ENCODE peak calls at places on chromosomes 6 and 20, in nine cellular contexts. One of them, this sample, is unnamed.

GRCh38 chr20:16488086-16488485 is 85.2 kb downstream of the KIF16B start:
- DNase-seq in substantia nigra: no peak
- DNase-seq in activated CD4-positive, alpha-beta T cell treated with anti-CD3 and anti-CD28 coated beads, Interleukin-2, amount 10 ng/mL, durations not matched to agents 7 days and 5 days: no peak
- DNase-seq in activated naive CD4-positive, alpha-beta T cell treated with anti-CD3 and anti-CD28 coated beads, Interleukin-2, amount 10 ng/mL, durations not matched to agents 7 days and 5 days: no peak
- DNase-seq in left lung: no peak
- DNase-seq in GM10248: no peak
- DNase-seq in iris pigment epithelial cell: no peak
- DNase-seq in upper lobe of left lung: no peak
- DNase-seq in heart right ventricle: no peak
- DNase-seq in this sample: peak; percentile 93

GRCh38 chr20:50582591-50583234 is 72.5 kb downstream of the PTPN1 start:
- DNase-seq in substantia nigra: no peak
- DNase-seq in activated CD4-positive, alpha-beta T cell treated with anti-CD3 and anti-CD28 coated beads, Interleukin-2, amount 10 ng/mL, durations not matched to agents 7 days and 5 days: no peak
- DNase-seq in activated naive CD4-positive, alpha-beta T cell treated with anti-CD3 and anti-CD28 coated beads, Interleukin-2, amount 10 ng/mL, durations not matched to agents 7 days and 5 days: no peak
- DNase-seq in left lung: no peak
- DNase-seq in GM10248: peak; percentile 53
- DNase-seq in iris pigment epithelial cell: no peak
- DNase-seq in upper lobe of left lung: peak; percentile 83
- DNase-seq in heart right ventricle: no peak
- DNase-seq in this sample: no peak

GRCh38 chr6:87257565-87257964 is 64.8 kb upstream of the SMIM8 start:
- DNase-seq in substantia nigra: no peak
- DNase-seq in activated CD4-positive, alpha-beta T cell treated with anti-CD3 and anti-CD28 coated beads, Interleukin-2, amount 10 ng/mL, durations not matched to agents 7 days and 5 days: no peak
- DNase-seq in activated naive CD4-positive, alpha-beta T cell treated with anti-CD3 and anti-CD28 coated beads, Interleukin-2, amount 10 ng/mL, durations not matched to agents 7 days and 5 days: no peak
- DNase-seq in left lung: no peak
- DNase-seq in GM10248: no peak
- DNase-seq in iris pigment epithelial cell: no peak
- DNase-seq in upper lobe of left lung: no peak
- DNase-seq in heart right ventricle: no peak
- DNase-seq in this sample: peak; percentile 29

GRCh38 chr6:15331629-15332241 is 85.9 kb downstream of the JARID2 start:
- DNase-seq in substantia nigra: no peak
- DNase-seq in activated CD4-positive, alpha-beta T cell treated with anti-CD3 and anti-CD28 coated beads, Interleukin-2, amount 10 ng/mL, durations not matched to agents 7 days and 5 days: no peak
- DNase-seq in activated naive CD4-positive, alpha-beta T cell treated with anti-CD3 and anti-CD28 coated beads, Interleukin-2, amount 10 ng/mL, durations not matched to agents 7 days and 5 days: no peak
- DNase-seq in left lung: no peak
- DNase-seq in GM10248: no peak
- DNase-seq in iris pigment epithelial cell: no peak
- DNase-seq in upper lobe of left lung: no peak
- DNase-seq in heart right ventricle: no peak
- DNase-seq in this sample: peak; percentile 27

GRCh38 chr6:50706575-50706974 is 6.8 kb upstream of the TFAP2D start:
- DNase-seq in substantia nigra: no peak
- DNase-seq in activated CD4-positive, alpha-beta T cell treated with anti-CD3 and anti-CD28 coated beads, Interleukin-2, amount 10 ng/mL, durations not matched to agents 7 days and 5 days: no peak
- DNase-seq in activated naive CD4-positive, alpha-beta T cell treated with anti-CD3 and anti-CD28 coated beads, Interleukin-2, amount 10 ng/mL, durations not matched to agents 7 days and 5 days: no peak
- DNase-seq in left lung: no peak
- DNase-seq in GM10248: no peak
- DNase-seq in iris pigment epithelial cell: no peak
- DNase-seq in upper lobe of left lung: peak; percentile 44
- DNase-seq in heart right ventricle: no peak
- DNase-seq in this sample: no peak

GRCh38 chr20:41654884-41655283 is 36.7 kb upstream of the CHD6 start:
- DNase-seq in substantia nigra: no peak
- DNase-seq in activated CD4-positive, alpha-beta T cell treated with anti-CD3 and anti-CD28 coated beads, Interleukin-2, amount 10 ng/mL, durations not matched to agents 7 days and 5 days: no peak
- DNase-seq in activated naive CD4-positive, alpha-beta T cell treated with anti-CD3 and anti-CD28 coated beads, Interleukin-2, amount 10 ng/mL, durations not matched to agents 7 days and 5 days: peak; percentile 27
- DNase-seq in left lung: no peak
- DNase-seq in GM10248: no peak
- DNase-seq in iris pigment epithelial cell: peak; percentile 32
- DNase-seq in upper lobe of left lung: no peak
- DNase-seq in heart right ventricle: no peak
- DNase-seq in this sample: no peak

GRCh38 chr20:19851863-19852262 is 93.8 kb downstream of the RIN2 start:
- DNase-seq in substantia nigra: no peak
- DNase-seq in activated CD4-positive, alpha-beta T cell treated with anti-CD3 and anti-CD28 coated beads, Interleukin-2, amount 10 ng/mL, durations not matched to agents 7 days and 5 days: no peak
- DNase-seq in activated naive CD4-positive, alpha-beta T cell treated with anti-CD3 and anti-CD28 coated beads, Interleukin-2, amount 10 ng/mL, durations not matched to agents 7 days and 5 days: no peak
- DNase-seq in left lung: no peak
- DNase-seq in GM10248: no peak
- DNase-seq in iris pigment epithelial cell: no peak
- DNase-seq in upper lobe of left lung: no peak
- DNase-seq in heart right ventricle: no peak
- DNase-seq in this sample: no peak

GRCh38 chr6:37314117-37314802 is 39.5 kb upstream of the RNF8 start:
- DNase-seq in substantia nigra: no peak
- DNase-seq in activated CD4-positive, alpha-beta T cell treated with anti-CD3 and anti-CD28 coated beads, Interleukin-2, amount 10 ng/mL, durations not matched to agents 7 days and 5 days: no peak
- DNase-seq in activated naive CD4-positive, alpha-beta T cell treated with anti-CD3 and anti-CD28 coated beads, Interleukin-2, amount 10 ng/mL, durations not matched to agents 7 days and 5 days: no peak
- DNase-seq in left lung: no peak
- DNase-seq in GM10248: no peak
- DNase-seq in iris pigment epithelial cell: no peak
- DNase-seq in upper lobe of left lung: no peak
- DNase-seq in heart right ventricle: no peak
- DNase-seq in this sample: no peak

GRCh38 chr6:111980168-111980567 is 73.7 kb upstream of the CCN6 start:
- DNase-seq in substantia nigra: no peak
- DNase-seq in activated CD4-positive, alpha-beta T cell treated with anti-CD3 and anti-CD28 coated beads, Interleukin-2, amount 10 ng/mL, durations not matched to agents 7 days and 5 days: no peak
- DNase-seq in activated naive CD4-positive, alpha-beta T cell treated with anti-CD3 and anti-CD28 coated beads, Interleukin-2, amount 10 ng/mL, durations not matched to agents 7 days and 5 days: no peak
- DNase-seq in left lung: no peak
- DNase-seq in GM10248: no peak
- DNase-seq in iris pigment epithelial cell: peak; percentile 32
- DNase-seq in upper lobe of left lung: no peak
- DNase-seq in heart right ventricle: no peak
- DNase-seq in this sample: no peak

GRCh38 chr6:106512958-106513480 is 116.3 kb downstream of the RTN4IP1 start:
- DNase-seq in substantia nigra: no peak
- DNase-seq in activated CD4-positive, alpha-beta T cell treated with anti-CD3 and anti-CD28 coated beads, Interleukin-2, amount 10 ng/mL, durations not matched to agents 7 days and 5 days: no peak
- DNase-seq in activated naive CD4-positive, alpha-beta T cell treated with anti-CD3 and anti-CD28 coated beads, Interleukin-2, amount 10 ng/mL, durations not matched to agents 7 days and 5 days: no peak
- DNase-seq in left lung: peak; percentile 55
- DNase-seq in GM10248: no peak
- DNase-seq in iris pigment epithelial cell: no peak
- DNase-seq in upper lobe of left lung: no peak
- DNase-seq in heart right ventricle: no peak
- DNase-seq in this sample: no peak

GRCh38 chr20:41218466-41218865 is 81.1 kb downstream of the PLCG1 start:
- DNase-seq in substantia nigra: no peak
- DNase-seq in activated CD4-positive, alpha-beta T cell treated with anti-CD3 and anti-CD28 coated beads, Interleukin-2, amount 10 ng/mL, durations not matched to agents 7 days and 5 days: no peak
- DNase-seq in activated naive CD4-positive, alpha-beta T cell treated with anti-CD3 and anti-CD28 coated beads, Interleukin-2, amount 10 ng/mL, durations not matched to agents 7 days and 5 days: no peak
- DNase-seq in left lung: no peak
- DNase-seq in GM10248: no peak
- DNase-seq in iris pigment epithelial cell: peak; percentile 76
- DNase-seq in upper lobe of left lung: no peak
- DNase-seq in heart right ventricle: no peak
- DNase-seq in this sample: no peak

GRCh38 chr6:165439928-165440554 is 130.6 kb upstream of the C6orf118 start:
- DNase-seq in substantia nigra: no peak
- DNase-seq in activated CD4-positive, alpha-beta T cell treated with anti-CD3 and anti-CD28 coated beads, Interleukin-2, amount 10 ng/mL, durations not matched to agents 7 days and 5 days: no peak
- DNase-seq in activated naive CD4-positive, alpha-beta T cell treated with anti-CD3 and anti-CD28 coated beads, Interleukin-2, amount 10 ng/mL, durations not matched to agents 7 days and 5 days: no peak
- DNase-seq in left lung: no peak
- DNase-seq in GM10248: peak; percentile 12
- DNase-seq in iris pigment epithelial cell: peak; percentile 50
- DNase-seq in upper lobe of left lung: no peak
- DNase-seq in heart right ventricle: no peak
- DNase-seq in this sample: peak; percentile 61

GRCh38 chr6:133017581-133017980 is 203.2 kb downstream of the RPS12 start:
- DNase-seq in substantia nigra: no peak
- DNase-seq in activated CD4-positive, alpha-beta T cell treated with anti-CD3 and anti-CD28 coated beads, Interleukin-2, amount 10 ng/mL, durations not matched to agents 7 days and 5 days: no peak
- DNase-seq in activated naive CD4-positive, alpha-beta T cell treated with anti-CD3 and anti-CD28 coated beads, Interleukin-2, amount 10 ng/mL, durations not matched to agents 7 days and 5 days: no peak
- DNase-seq in left lung: no peak
- DNase-seq in GM10248: no peak
- DNase-seq in iris pigment epithelial cell: peak; percentile 88
- DNase-seq in upper lobe of left lung: no peak
- DNase-seq in heart right ventricle: no peak
- DNase-seq in this sample: no peak

GRCh38 chr6:107539409-107539808 is 49.5 kb downstream of the SOBP start:
- DNase-seq in substantia nigra: no peak
- DNase-seq in activated CD4-positive, alpha-beta T cell treated with anti-CD3 and anti-CD28 coated beads, Interleukin-2, amount 10 ng/mL, durations not matched to agents 7 days and 5 days: no peak
- DNase-seq in activated naive CD4-positive, alpha-beta T cell treated with anti-CD3 and anti-CD28 coated beads, Interleukin-2, amount 10 ng/mL, durations not matched to agents 7 days and 5 days: no peak
- DNase-seq in left lung: no peak
- DNase-seq in GM10248: no peak
- DNase-seq in iris pigment epithelial cell: peak; percentile 9
- DNase-seq in upper lobe of left lung: no peak
- DNase-seq in heart right ventricle: no peak
- DNase-seq in this sample: no peak

GRCh38 chr6:88236961-88237360 is 70.8 kb upstream of the CNR1 start:
- DNase-seq in substantia nigra: no peak
- DNase-seq in activated CD4-positive, alpha-beta T cell treated with anti-CD3 and anti-CD28 coated beads, Interleukin-2, amount 10 ng/mL, durations not matched to agents 7 days and 5 days: no peak
- DNase-seq in activated naive CD4-positive, alpha-beta T cell treated with anti-CD3 and anti-CD28 coated beads, Interleukin-2, amount 10 ng/mL, durations not matched to agents 7 days and 5 days: no peak
- DNase-seq in left lung: no peak
- DNase-seq in GM10248: no peak
- DNase-seq in iris pigment epithelial cell: no peak
- DNase-seq in upper lobe of left lung: no peak
- DNase-seq in heart right ventricle: no peak
- DNase-seq in this sample: no peak

GRCh38 chr20:62665826-62666735 is 23.8 kb downstream of the SLCO4A1 start:
- DNase-seq in substantia nigra: no peak
- DNase-seq in activated CD4-positive, alpha-beta T cell treated with anti-CD3 and anti-CD28 coated beads, Interleukin-2, amount 10 ng/mL, durations not matched to agents 7 days and 5 days: no peak
- DNase-seq in activated naive CD4-positive, alpha-beta T cell treated with anti-CD3 and anti-CD28 coated beads, Interleukin-2, amount 10 ng/mL, durations not matched to agents 7 days and 5 days: no peak
- DNase-seq in left lung: no peak
- DNase-seq in GM10248: no peak
- DNase-seq in iris pigment epithelial cell: no peak
- DNase-seq in upper lobe of left lung: no peak
- DNase-seq in heart right ventricle: no peak
- DNase-seq in this sample: no peak

GRCh38 chr20:46243707-46244628 is 64.3 kb downstream of the CDH22 start:
- DNase-seq in substantia nigra: no peak
- DNase-seq in activated CD4-positive, alpha-beta T cell treated with anti-CD3 and anti-CD28 coated beads, Interleukin-2, amount 10 ng/mL, durations not matched to agents 7 days and 5 days: no peak
- DNase-seq in activated naive CD4-positive, alpha-beta T cell treated with anti-CD3 and anti-CD28 coated beads, Interleukin-2, amount 10 ng/mL, durations not matched to agents 7 days and 5 days: no peak
- DNase-seq in left lung: no peak
- DNase-seq in GM10248: no peak
- DNase-seq in iris pigment epithelial cell: no peak
- DNase-seq in upper lobe of left lung: no peak
- DNase-seq in heart right ventricle: no peak
- DNase-seq in this sample: peak; percentile 29

GRCh38 chr20:2254333-2254732 is 41.5 kb upstream of the TGM3 start:
- DNase-seq in substantia nigra: no peak
- DNase-seq in activated CD4-positive, alpha-beta T cell treated with anti-CD3 and anti-CD28 coated beads, Interleukin-2, amount 10 ng/mL, durations not matched to agents 7 days and 5 days: no peak
- DNase-seq in activated naive CD4-positive, alpha-beta T cell treated with anti-CD3 and anti-CD28 coated beads, Interleukin-2, amount 10 ng/mL, durations not matched to agents 7 days and 5 days: no peak
- DNase-seq in left lung: no peak
- DNase-seq in GM10248: no peak
- DNase-seq in iris pigment epithelial cell: no peak
- DNase-seq in upper lobe of left lung: no peak
- DNase-seq in heart right ventricle: no peak
- DNase-seq in this sample: no peak

GRCh38 chr6:101851911-101852310 is 458.4 kb downstream of the GRIK2 start:
- DNase-seq in substantia nigra: no peak
- DNase-seq in activated CD4-positive, alpha-beta T cell treated with anti-CD3 and anti-CD28 coated beads, Interleukin-2, amount 10 ng/mL, durations not matched to agents 7 days and 5 days: no peak
- DNase-seq in activated naive CD4-positive, alpha-beta T cell treated with anti-CD3 and anti-CD28 coated beads, Interleukin-2, amount 10 ng/mL, durations not matched to agents 7 days and 5 days: no peak
- DNase-seq in left lung: no peak
- DNase-seq in GM10248: no peak
- DNase-seq in iris pigment epithelial cell: peak; percentile 57
- DNase-seq in upper lobe of left lung: no peak
- DNase-seq in heart right ventricle: no peak
- DNase-seq in this sample: no peak

GRCh38 chr20:40821438-40821837 is 132.4 kb upstream of the MAFB start:
- DNase-seq in substantia nigra: no peak
- DNase-seq in activated CD4-positive, alpha-beta T cell treated with anti-CD3 and anti-CD28 coated beads, Interleukin-2, amount 10 ng/mL, durations not matched to agents 7 days and 5 days: no peak
- DNase-seq in activated naive CD4-positive, alpha-beta T cell treated with anti-CD3 and anti-CD28 coated beads, Interleukin-2, amount 10 ng/mL, durations not matched to agents 7 days and 5 days: no peak
- DNase-seq in left lung: no peak
- DNase-seq in GM10248: no peak
- DNase-seq in iris pigment epithelial cell: no peak
- DNase-seq in upper lobe of left lung: no peak
- DNase-seq in heart right ventricle: no peak
- DNase-seq in this sample: no peak

GRCh38 chr6:42394881-42395620 is 56.7 kb downstream of the TRERF1 start:
- DNase-seq in substantia nigra: no peak
- DNase-seq in activated CD4-positive, alpha-beta T cell treated with anti-CD3 and anti-CD28 coated beads, Interleukin-2, amount 10 ng/mL, durations not matched to agents 7 days and 5 days: no peak
- DNase-seq in activated naive CD4-positive, alpha-beta T cell treated with anti-CD3 and anti-CD28 coated beads, Interleukin-2, amount 10 ng/mL, durations not matched to agents 7 days and 5 days: no peak
- DNase-seq in left lung: peak; percentile 50
- DNase-seq in GM10248: no peak
- DNase-seq in iris pigment epithelial cell: no peak
- DNase-seq in upper lobe of left lung: no peak
- DNase-seq in heart right ventricle: no peak
- DNase-seq in this sample: no peak

GRCh38 chr6:122621638-122622037 is 11.4 kb downstream of the PKIB start:
- DNase-seq in substantia nigra: no peak
- DNase-seq in activated CD4-positive, alpha-beta T cell treated with anti-CD3 and anti-CD28 coated beads, Interleukin-2, amount 10 ng/mL, durations not matched to agents 7 days and 5 days: no peak
- DNase-seq in activated naive CD4-positive, alpha-beta T cell treated with anti-CD3 and anti-CD28 coated beads, Interleukin-2, amount 10 ng/mL, durations not matched to agents 7 days and 5 days: no peak
- DNase-seq in left lung: no peak
- DNase-seq in GM10248: no peak
- DNase-seq in iris pigment epithelial cell: no peak
- DNase-seq in upper lobe of left lung: no peak
- DNase-seq in heart right ventricle: no peak
- DNase-seq in this sample: peak; percentile 47

GRCh38 chr6:2940010-2940850 is 31.1 kb downstream of the SERPINB6 start:
- DNase-seq in substantia nigra: no peak
- DNase-seq in activated CD4-positive, alpha-beta T cell treated with anti-CD3 and anti-CD28 coated beads, Interleukin-2, amount 10 ng/mL, durations not matched to agents 7 days and 5 days: peak; percentile 84
- DNase-seq in activated naive CD4-positive, alpha-beta T cell treated with anti-CD3 and anti-CD28 coated beads, Interleukin-2, amount 10 ng/mL, durations not matched to agents 7 days and 5 days: peak; percentile 85
- DNase-seq in left lung: no peak
- DNase-seq in GM10248: peak; percentile 85
- DNase-seq in iris pigment epithelial cell: no peak
- DNase-seq in upper lobe of left lung: no peak
- DNase-seq in heart right ventricle: no peak
- DNase-seq in this sample: no peak

GRCh38 chr6:41887355-41887754 is 7.8 kb downstream of the USP49 start:
- DNase-seq in substantia nigra: no peak
- DNase-seq in activated CD4-positive, alpha-beta T cell treated with anti-CD3 and anti-CD28 coated beads, Interleukin-2, amount 10 ng/mL, durations not matched to agents 7 days and 5 days: no peak
- DNase-seq in activated naive CD4-positive, alpha-beta T cell treated with anti-CD3 and anti-CD28 coated beads, Interleukin-2, amount 10 ng/mL, durations not matched to agents 7 days and 5 days: no peak
- DNase-seq in left lung: no peak
- DNase-seq in GM10248: no peak
- DNase-seq in iris pigment epithelial cell: no peak
- DNase-seq in upper lobe of left lung: no peak
- DNase-seq in heart right ventricle: no peak
- DNase-seq in this sample: peak; percentile 96

GRCh38 chr6:165206798-165207197 is 102.6 kb downstream of the C6orf118 start:
- DNase-seq in substantia nigra: no peak
- DNase-seq in activated CD4-positive, alpha-beta T cell treated with anti-CD3 and anti-CD28 coated beads, Interleukin-2, amount 10 ng/mL, durations not matched to agents 7 days and 5 days: no peak
- DNase-seq in activated naive CD4-positive, alpha-beta T cell treated with anti-CD3 and anti-CD28 coated beads, Interleukin-2, amount 10 ng/mL, durations not matched to agents 7 days and 5 days: no peak
- DNase-seq in left lung: no peak
- DNase-seq in GM10248: no peak
- DNase-seq in iris pigment epithelial cell: no peak
- DNase-seq in upper lobe of left lung: no peak
- DNase-seq in heart right ventricle: no peak
- DNase-seq in this sample: no peak

GRCh38 chr20:63706852-63707557 is 771 bp downstream of the ARFRP1 start:
- DNase-seq in substantia nigra: no peak
- DNase-seq in activated CD4-positive, alpha-beta T cell treated with anti-CD3 and anti-CD28 coated beads, Interleukin-2, amount 10 ng/mL, durations not matched to agents 7 days and 5 days: peak; percentile 79
- DNase-seq in activated naive CD4-positive, alpha-beta T cell treated with anti-CD3 and anti-CD28 coated beads, Interleukin-2, amount 10 ng/mL, durations not matched to agents 7 days and 5 days: peak; percentile 82
- DNase-seq in left lung: peak; percentile 34
- DNase-seq in GM10248: peak; percentile 74
- DNase-seq in iris pigment epithelial cell: peak; percentile 64
- DNase-seq in upper lobe of left lung: peak; percentile 82
- DNase-seq in heart right ventricle: peak; percentile 38
- DNase-seq in this sample: peak; percentile 52

This sample was measured in NCI-H82.